ENCODE peak calls at places on chromosome 17, in seven cellular contexts. V is A673, Q is GM12865, X is neural progenitor cell, F is fibroblast of pulmonary artery, Z is fibroblast of the aortic adventitia, N is fibroblast of mammary gland. P is an unnamed sample.

GRCh38 chr17:19454074-19454473 is 43.0 kb downstream of the RNF112 start:
- DNase-seq in X (no peak), Q (no peak), V (no peak), Z (peak), N (peak), F (no peak), P (no peak)

GRCh38 chr17:75081611-75082540 is 5.9 kb upstream of the SLC16A5 start:
- DNase-seq in F (no peak), X (no peak), V (no peak), N (no peak), Z (no peak), Q (no peak), P (no peak)

GRCh38 chr17:2971851-2972250 is 91.6 kb downstream of the OR1D5 start:
- DNase-seq in Z (no peak), N (peak), Q (no peak), V (no peak), F (no peak), X (no peak), P (no peak)

GRCh38 chr17:41278176-41278955 is 2.9 kb downstream of the KRTAP9-7 start:
- DNase-seq in X (no peak), N (no peak), Q (no peak), Z (no peak), V (no peak), F (no peak), P (no peak)

GRCh38 chr17:78886954-78887353 is 16.0 kb downstream of the CEP295NL start:
- DNase-seq in N (no peak), Q (no peak), X (no peak), F (no peak), V (no peak), Z (no peak), P (no peak)

GRCh38 chr17:55228683-55229192 is 36.0 kb upstream of the HLF start:
- DNase-seq in X (no peak), Q (no peak), V (no peak), Z (no peak), N (no peak), F (no peak), P (no peak)

GRCh38 chr17:32971171-32971570 is 20.5 kb upstream of the SPACA3 start:
- DNase-seq in N (peak), F (peak), Q (peak), X (no peak), Z (peak), V (no peak), P (peak)

GRCh38 chr17:9755083-9755482 is 36.3 kb downstream of the DHRS7C start:
- DNase-seq in Q (no peak), Z (no peak), F (no peak), X (no peak), N (peak), V (no peak), P (no peak)

GRCh38 chr17:78665952-78666920 is 89.0 kb upstream of the DNAH17 start:
- DNase-seq in F (no peak), Q (peak), N (no peak), V (no peak), X (peak), Z (no peak), P (peak)

GRCh38 chr17:15238064-15238463 is 27.1 kb downstream of the PMP22 start:
- DNase-seq in Z (no peak), V (no peak), N (no peak), Q (no peak), F (no peak), X (no peak), P (no peak)

GRCh38 chr17:79201536-79202227 is 127.1 kb downstream of the ENGASE start:
- DNase-seq in V (peak), F (no peak), X (no peak), N (peak), Z (no peak), Q (no peak), P (no peak)

GRCh38 chr17:41977991-41978390 is 11.4 kb downstream of the CNP start:
- DNase-seq in V (no peak), N (no peak), Q (no peak), F (no peak), X (no peak), Z (no peak), P (no peak)

GRCh38 chr17:74373838-74374606 is 6.7 kb downstream of the GPR142 start:
- DNase-seq in Z (no peak), Q (no peak), V (no peak), X (no peak), N (no peak), F (no peak), P (no peak)

GRCh38 chr17:12118617-12119016 is 97.9 kb downstream of the MAP2K4 start:
- DNase-seq in Z (no peak), X (no peak), Q (no peak), V (no peak), N (peak), F (no peak), P (no peak)

GRCh38 chr17:616407-616806 is 98.2 kb downstream of the VPS53 start:
- DNase-seq in Z (no peak), F (no peak), Q (no peak), N (no peak), X (no peak), V (no peak), P (no peak)

GRCh38 chr17:43560461-43561427 is 14.6 kb upstream of the ETV4 start:
- DNase-seq in Q (no peak), X (no peak), F (no peak), N (no peak), Z (no peak), V (no peak), P (peak)

GRCh38 chr17:67258836-67259468 is 14.0 kb upstream of the HELZ start:
- DNase-seq in X (no peak), F (no peak), Q (no peak), V (no peak), N (no peak), Z (no peak), P (peak)

GRCh38 chr17:81030726-81031570 is 4.0 kb upstream of the BAIAP2 start:
- DNase-seq in N (no peak), V (no peak), F (peak), Z (no peak), Q (no peak), X (no peak), P (no peak)

GRCh38 chr17:41792835-41793748 is 6.6 kb upstream of the JUP start:
- DNase-seq in Z (peak), Q (no peak), X (peak), N (no peak), V (no peak), F (peak), P (peak)

GRCh38 chr17:77316651-77317050 is 175.9 kb downstream of the SEC14L1 start:
- DNase-seq in X (no peak), Q (no peak), V (no peak), Z (no peak), N (no peak), F (no peak), P (no peak)

GRCh38 chr17:63555475-63556156 is 5.3 kb downstream of the DCAF7 start:
- DNase-seq in N (no peak), V (no peak), F (no peak), X (no peak), Z (no peak), Q (no peak), P (no peak)

GRCh38 chr17:68840073-68840472 is 115.1 kb downstream of the ABCA8 start:
- DNase-seq in Q (no peak), N (no peak), X (no peak), Z (no peak), F (no peak), V (no peak), P (no peak)

GRCh38 chr17:80942360-80943345 is 49.0 kb upstream of the CHMP6 start:
- DNase-seq in X (no peak), Q (no peak), Z (peak), F (peak), V (peak), N (peak), P (no peak)

GRCh38 chr17:34579979-34580684 is 750 bp downstream of the TMEM132E start:
- DNase-seq in F (no peak), N (peak), X (peak), Q (no peak), Z (peak), V (no peak), P (peak)

GRCh38 chr17:79854080-79854861 is 15.0 kb upstream of the CBX4 start:
- DNase-seq in N (no peak), Q (no peak), Z (no peak), X (no peak), F (no peak), V (no peak), P (no peak)

GRCh38 chr17:46773676-46774075 is 44.8 kb downstream of the WNT3 start:
- DNase-seq in X (no peak), Q (no peak), F (no peak), V (no peak), N (no peak), Z (no peak), P (no peak)

GRCh38 chr17:2082003-2082862 is 27.3 kb downstream of the HIC1 start:
- DNase-seq in V (no peak), N (peak), Q (no peak), F (no peak), X (no peak), Z (no peak), P (no peak)

GRCh38 chr17:37708008-37708615 is 36.7 kb downstream of the HNF1B start:
- DNase-seq in Z (no peak), V (no peak), N (no peak), Q (peak), F (no peak), X (no peak), P (no peak)

GRCh38 chr17:44198721-44199552 is 747 bp downstream of the ATXN7L3 start:
- DNase-seq in N (no peak), Z (no peak), F (peak), V (peak), Q (peak), X (peak), P (peak)

GRCh38 chr17:79870540-79870939 is 31.3 kb upstream of the CBX4 start:
- DNase-seq in F (no peak), Q (no peak), X (no peak), N (no peak), V (no peak), Z (no peak), P (no peak)

GRCh38 chr17:78127240-78127887 is 1.2 kb downstream of the TMC6 start:
- DNase-seq in Q (peak), X (peak), N (no peak), V (no peak), Z (no peak), F (no peak), P (peak)

GRCh38 chr17:41507315-41507880 is 2.0 kb upstream of the KRT13 start:
- DNase-seq in N (no peak), V (no peak), F (no peak), X (no peak), Q (no peak), Z (peak), P (no peak)

GRCh38 chr17:14351493-14351892 is 50.6 kb downstream of the HS3ST3B1 start:
- DNase-seq in X (no peak), Z (no peak), N (no peak), F (no peak), V (no peak), Q (peak), P (peak)

GRCh38 chr17:74354123-74354522 is 7.5 kb downstream of the BTBD17 start:
- DNase-seq in N (peak), F (no peak), Q (peak), V (peak), X (peak), Z (no peak), P (peak)

GRCh38 chr17:2871205-2871604 is 75.0 kb downstream of the RAP1GAP2 start:
- DNase-seq in Q (no peak), V (no peak), F (no peak), X (peak), N (no peak), Z (no peak), P (no peak)

GRCh38 chr17:77455111-77455877 is 314.5 kb downstream of the SEC14L1 start:
- DNase-seq in Z (no peak), X (no peak), V (no peak), N (peak), Q (peak), F (peak), P (peak)

GRCh38 chr17:48663134-48663924 is 37.2 kb upstream of the HOXB9 start:
- DNase-seq in Q (no peak), N (no peak), X (no peak), V (peak), F (no peak), Z (no peak), P (no peak)
- TF ChIP-seq CTCF in Q (no peak), N (peak), X (peak), V (peak), F (no peak), Z (no peak), P (no peak)

GRCh38 chr17:5943232-5943631 is 126.9 kb upstream of the WSCD1 start:
- DNase-seq in X (no peak), F (no peak), V (no peak), Q (no peak), N (no peak), Z (no peak), P (no peak)
- TF ChIP-seq CTCF in X (no peak), F (no peak), V (no peak), Q (no peak), N (no peak), Z (no peak), P (no peak)

DNA sequence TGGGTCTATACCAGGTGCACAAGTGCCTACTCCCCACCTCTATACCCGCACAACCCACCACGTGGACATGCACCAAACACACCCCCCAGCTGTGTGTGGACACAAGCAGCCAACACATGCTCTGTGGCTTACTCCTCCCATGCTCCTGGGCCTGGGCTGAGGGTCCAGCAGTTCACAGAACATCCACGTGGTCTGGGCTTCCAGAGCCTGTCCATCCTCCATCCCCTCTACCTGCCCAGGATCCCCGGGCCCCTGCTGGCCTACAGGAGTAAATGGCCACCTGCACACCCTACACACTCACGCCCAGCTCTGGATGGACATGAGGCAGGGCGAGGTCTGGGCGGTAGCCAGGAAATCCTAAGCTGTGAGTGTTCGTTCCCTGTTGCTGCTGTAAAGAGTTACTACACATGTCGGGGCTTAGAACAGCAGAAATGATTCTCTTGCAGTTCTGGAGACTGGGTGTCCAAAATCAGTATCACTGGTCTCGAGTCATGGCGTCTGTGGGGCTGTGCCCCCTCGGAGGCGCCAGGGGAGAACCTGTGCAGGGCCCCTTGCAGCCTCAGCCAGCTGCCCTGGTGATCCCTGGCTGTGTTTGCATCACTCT is 15.0 kb upstream of the RAI1 start:
- DNase-seq in N (peak), X (no peak), F (peak), Q (no peak), V (no peak), Z (peak), P (no peak)
- TF ChIP-seq CTCF in N (no peak), X (no peak), F (no peak), Q (no peak), V (no peak), Z (no peak), P (no peak)

DNA sequence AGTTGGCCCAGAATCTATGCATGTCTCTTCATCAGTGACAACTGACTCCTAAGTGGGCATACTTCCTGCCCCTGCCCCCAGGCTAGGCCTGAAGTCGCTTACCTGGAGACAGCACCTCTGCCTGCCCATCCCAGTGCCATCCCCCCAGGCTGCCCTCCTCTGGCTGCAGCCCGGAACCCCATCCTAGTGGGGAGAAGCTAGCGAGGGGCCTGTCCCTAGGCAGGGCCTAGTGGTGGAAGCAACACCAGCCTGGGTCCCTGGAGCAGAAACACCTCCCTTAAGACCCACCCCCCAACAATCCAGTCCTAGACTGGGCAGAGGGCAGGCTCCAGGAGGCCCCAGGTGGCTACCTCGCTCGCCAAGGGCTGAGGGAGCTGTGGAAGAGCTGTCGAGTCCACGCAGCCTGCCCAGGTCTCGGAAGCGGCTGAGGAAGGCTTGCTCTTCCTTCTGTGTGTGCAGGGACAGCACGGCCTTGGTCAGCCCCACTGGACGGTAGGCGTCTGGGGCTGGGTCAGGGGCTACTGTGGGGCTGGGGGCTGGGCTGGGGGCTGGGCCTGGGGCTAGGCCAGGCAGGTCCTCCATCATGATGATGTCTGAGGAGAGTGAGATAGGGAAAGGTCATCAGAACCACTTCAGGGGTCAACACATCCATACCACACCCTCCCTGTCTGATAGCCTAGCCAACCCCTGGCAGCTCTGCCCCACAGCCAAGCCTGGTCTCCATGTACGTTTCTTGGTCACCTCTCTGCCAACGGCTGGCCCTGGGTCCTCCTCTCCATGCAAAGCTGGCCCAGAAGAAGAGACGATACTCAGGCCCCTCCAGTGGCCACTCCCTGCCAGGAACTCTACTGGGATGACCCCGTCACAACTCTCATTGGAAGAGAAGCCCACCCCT is 7.6 kb downstream of the PER1 start:
- DNase-seq in Z (no peak), V (no peak), N (no peak), X (no peak), Q (no peak), F (no peak), P (no peak)
- TF ChIP-seq CTCF in Z (no peak), V (no peak), N (no peak), X (no peak), Q (no peak), F (no peak), P (no peak)

DNA sequence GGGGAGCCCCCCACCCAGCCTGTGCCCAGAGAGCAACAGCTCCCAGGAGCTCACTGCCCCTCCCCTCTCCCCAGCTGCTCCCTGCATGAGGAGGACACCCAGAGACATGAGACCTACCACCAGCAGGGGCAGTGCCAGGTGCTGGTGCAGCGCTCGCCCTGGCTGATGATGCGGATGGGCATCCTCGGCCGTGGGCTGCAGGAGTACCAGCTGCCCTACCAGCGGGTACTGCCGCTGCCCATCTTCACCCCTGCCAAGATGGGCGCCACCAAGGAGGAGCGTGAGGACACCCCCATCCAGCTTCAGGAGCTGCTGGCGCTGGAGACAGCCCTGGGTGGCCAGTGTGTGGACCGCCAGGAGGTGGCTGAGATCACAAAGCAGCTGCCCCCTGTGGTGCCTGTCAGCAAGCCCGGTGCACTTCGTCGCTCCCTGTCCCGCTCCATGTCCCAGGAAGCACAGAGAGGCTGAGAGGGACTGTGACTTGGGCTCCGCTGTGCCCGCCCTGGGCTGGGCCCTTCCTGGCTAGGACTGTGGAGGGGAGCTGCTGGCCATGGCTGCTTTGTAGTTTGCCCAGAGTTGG is 583 bp downstream of the TCAP start:
- DNase-seq in N (no peak), V (no peak), Z (no peak), F (no peak), Q (no peak), X (peak), P (peak)
- TF ChIP-seq CTCF in N (no peak), V (no peak), Z (no peak), F (no peak), Q (no peak), X (peak), P (no peak)

GRCh38 chr17:72661093-72661944 is 431.2 kb downstream of the SLC39A11 start:
- DNase-seq in Q (no peak), V (no peak), X (no peak), F (no peak), N (no peak), Z (no peak), P (no peak)
- TF ChIP-seq CTCF in Q (no peak), V (peak), X (peak), F (peak), N (peak), Z (no peak), P (no peak)

GRCh38 chr17:82108999-82109480 is 11.0 kb upstream of the FASN start:
- DNase-seq in Z (no peak), Q (no peak), X (no peak), N (no peak), F (no peak), V (no peak), P (no peak)
- TF ChIP-seq CTCF in Z (no peak), Q (no peak), X (no peak), N (no peak), F (no peak), V (no peak), P (no peak)

GRCh38 chr17:71668807-71669206 is 452.0 kb upstream of the SOX9 start:
- DNase-seq in N (no peak), F (no peak), V (no peak), Z (no peak), X (no peak), Q (no peak), P (no peak)
- TF ChIP-seq CTCF in N (no peak), F (no peak), V (no peak), Z (no peak), X (no peak), Q (no peak), P (no peak)

GRCh38 chr17:65554568-65555223 is 6.8 kb downstream of the AXIN2 start:
- DNase-seq in X (peak), V (no peak), F (no peak), Z (peak), Q (no peak), N (peak), P (no peak)
- TF ChIP-seq CTCF in X (peak), V (no peak), F (no peak), Z (peak), Q (no peak), N (peak), P (no peak)